ENCODE peak calls at places on chromosome 19, in eight cellular contexts. Y is K562, R is transverse colon, T is heart left ventricle, W is breast epithelium, B is tibial nerve, J is A549, F is lower leg skin. L is an unnamed sample.

GRCh38 chr19:413756-414420 is 4.9 kb upstream of the C2CD4C start:
- DNase-seq in Y (no peak), R (no peak), T (no peak), W (no peak), B (no peak), J (no peak), F (no peak), L (peak)

GRCh38 chr19:15315101-15315500 is 17.2 kb downstream of the BRD4 start:
- DNase-seq in Y (no peak), R (no peak), T (no peak), W (no peak), B (no peak), J (no peak), F (no peak), L (no peak)

GRCh38 chr19:52823676-52824075 is 2.2 kb upstream of the ZNF28 start:
- DNase-seq in Y (no peak), R (no peak), T (no peak), W (no peak), B (no peak), J (no peak), F (no peak), L (no peak)

GRCh38 chr19:46901701-46902401 is 41.1 kb downstream of the ARHGAP35 start:
- DNase-seq in Y (no peak), R (no peak), T (no peak), W (no peak), B (no peak), J (no peak), F (no peak), L (no peak)

GRCh38 chr19:48608798-48609263 is 2.3 kb downstream of the SPACA4 start:
- DNase-seq in Y (peak), R (peak), T (no peak), W (no peak), B (no peak), J (peak), F (no peak), L (no peak)

GRCh38 chr19:38046254-38047047 is 139.4 kb downstream of the SIPA1L3 start:
- DNase-seq in Y (no peak), R (peak), T (no peak), W (no peak), B (no peak), J (no peak), F (no peak), L (no peak)

GRCh38 chr19:31164666-31165265 is 184.5 kb downstream of the TSHZ3 start:
- DNase-seq in Y (no peak), R (no peak), T (no peak), W (no peak), B (no peak), J (no peak), F (peak), L (no peak)

GRCh38 chr19:15812059-15812722 is 3.3 kb downstream of the OR10H1 start:
- DNase-seq in Y (no peak), R (peak), T (no peak), W (no peak), B (peak), J (peak), F (no peak), L (no peak)

GRCh38 chr19:3243851-3244700 is 19.6 kb downstream of the CELF5 start:
- DNase-seq in Y (peak), R (peak), T (no peak), W (no peak), B (no peak), J (peak), F (no peak), L (no peak)

GRCh38 chr19:4910594-4911273 is 1.4 kb downstream of the UHRF1 start:
- DNase-seq in Y (peak), R (peak), T (no peak), W (no peak), B (peak), J (peak), F (no peak), L (no peak)

GRCh38 chr19:39052243-39052746 is 19.9 kb upstream of the FBXO27 start:
- DNase-seq in Y (peak), R (peak), T (no peak), W (no peak), B (peak), J (peak), F (peak), L (peak)

GRCh38 chr19:858868-859843 is at the start of gene CFD:
- DNase-seq in Y (peak), R (peak), T (peak), W (no peak), B (peak), J (no peak), F (peak), L (peak)

GRCh38 chr19:29530549-29531457 is 5.0 kb downstream of the VSTM2B start:
- DNase-seq in Y (no peak), R (no peak), T (peak), W (no peak), B (no peak), J (no peak), F (no peak), L (no peak)

GRCh38 chr19:58227964-58228583 is 640 bp upstream of the ZNF544 start:
- DNase-seq in Y (peak), R (no peak), T (no peak), W (no peak), B (no peak), J (no peak), F (no peak), L (no peak)

GRCh38 chr19:6110360-6110977 is at the start of gene RFX2:
- DNase-seq in Y (peak), R (peak), T (peak), W (peak), B (peak), J (peak), F (peak), L (peak)
- TF ChIP-seq CTCF in Y (no peak), R (no peak), T (no peak), W (no peak), B (no peak), J (no peak), F (no peak), L (no peak)

GRCh38 chr19:55209430-55210119 is at the start of gene PTPRH:
- DNase-seq in Y (peak), R (peak), T (no peak), W (no peak), B (no peak), J (peak), F (no peak), L (peak)
- TF ChIP-seq POLR2A in Y (no peak), R (peak), T (no peak), W (no peak), B (no peak), J (no peak), F (no peak), L (no peak)

DNA sequence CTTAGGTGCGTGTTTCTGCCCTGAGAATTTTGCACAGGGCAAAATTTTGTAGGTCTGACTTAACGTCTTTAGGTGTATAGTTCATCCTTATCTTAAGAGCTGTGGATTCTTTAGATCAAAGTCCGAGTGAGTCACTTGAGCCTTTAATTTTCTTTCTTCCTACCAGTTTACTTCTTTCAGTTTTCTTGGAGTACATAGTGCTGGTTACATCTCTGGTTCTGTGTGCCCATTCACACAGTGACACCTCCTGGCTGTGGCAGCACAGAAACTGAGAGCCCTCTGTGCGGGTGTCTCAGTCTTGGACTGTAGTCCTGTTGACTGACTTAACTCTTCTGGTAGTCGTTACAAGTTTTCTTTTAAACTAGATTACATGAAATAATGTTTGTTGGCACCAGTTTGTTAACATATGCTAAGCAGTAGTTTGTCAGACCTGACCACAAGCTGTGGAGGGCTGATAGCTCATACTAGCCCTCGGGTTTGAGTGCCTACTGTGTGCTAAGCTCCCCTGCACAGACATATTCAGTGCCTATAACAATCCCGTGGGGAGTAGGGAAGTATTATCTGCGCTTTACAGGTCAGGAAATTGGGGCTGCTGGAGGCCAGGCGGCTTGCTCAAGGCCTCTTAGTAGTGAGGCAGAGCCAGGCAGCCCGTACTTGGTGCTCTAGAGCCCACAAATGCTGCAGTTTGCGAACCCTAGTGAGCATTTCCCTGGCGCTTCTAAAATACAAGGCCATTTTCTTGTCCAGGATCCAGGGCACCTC is 1.6 kb downstream of the GATAD2A start:
- DNase-seq in Y (no peak), R (peak), T (peak), W (peak), B (no peak), J (peak), F (no peak), L (peak)
- TF ChIP-seq CTCF in Y (peak), R (peak), T (peak), W (no peak), B (peak), J (peak), F (no peak), L (peak)

DNA sequence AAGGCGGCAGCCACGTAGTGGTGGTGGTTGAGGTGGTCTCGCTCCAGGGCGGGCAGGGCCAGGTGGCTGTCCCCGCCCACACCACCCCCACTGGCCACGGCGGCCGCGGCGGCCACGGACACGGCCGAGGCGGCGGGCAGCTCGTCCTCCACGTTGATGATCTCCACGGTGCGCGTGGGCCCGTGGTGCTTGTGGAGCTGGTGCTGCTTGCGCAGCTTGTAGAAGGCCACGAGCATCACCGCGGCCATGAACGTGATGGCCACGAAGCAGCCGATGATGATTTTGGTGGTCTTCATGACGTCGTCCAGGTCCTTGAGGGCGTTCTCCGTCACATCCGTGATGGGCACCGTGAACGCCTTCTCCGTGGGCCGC is 4.0 kb upstream of the ASPDH start:
- DNase-seq in Y (no peak), R (no peak), T (no peak), W (no peak), B (no peak), J (no peak), F (no peak), L (no peak)
- TF ChIP-seq POLR2A in Y (no peak), R (no peak), T (no peak), W (no peak), B (no peak), J (no peak), F (no peak), L (no peak)

GRCh38 chr19:12821761-12822160 is 12.6 kb downstream of the RTBDN start:
- DNase-seq in Y (no peak), R (no peak), T (no peak), W (no peak), B (no peak), J (no peak), F (no peak), L (no peak)

GRCh38 chr19:12828494-12828893 is 5.9 kb downstream of the RTBDN start:
- DNase-seq in Y (peak), R (peak), T (no peak), W (no peak), B (no peak), J (no peak), F (no peak), L (peak)

DNA sequence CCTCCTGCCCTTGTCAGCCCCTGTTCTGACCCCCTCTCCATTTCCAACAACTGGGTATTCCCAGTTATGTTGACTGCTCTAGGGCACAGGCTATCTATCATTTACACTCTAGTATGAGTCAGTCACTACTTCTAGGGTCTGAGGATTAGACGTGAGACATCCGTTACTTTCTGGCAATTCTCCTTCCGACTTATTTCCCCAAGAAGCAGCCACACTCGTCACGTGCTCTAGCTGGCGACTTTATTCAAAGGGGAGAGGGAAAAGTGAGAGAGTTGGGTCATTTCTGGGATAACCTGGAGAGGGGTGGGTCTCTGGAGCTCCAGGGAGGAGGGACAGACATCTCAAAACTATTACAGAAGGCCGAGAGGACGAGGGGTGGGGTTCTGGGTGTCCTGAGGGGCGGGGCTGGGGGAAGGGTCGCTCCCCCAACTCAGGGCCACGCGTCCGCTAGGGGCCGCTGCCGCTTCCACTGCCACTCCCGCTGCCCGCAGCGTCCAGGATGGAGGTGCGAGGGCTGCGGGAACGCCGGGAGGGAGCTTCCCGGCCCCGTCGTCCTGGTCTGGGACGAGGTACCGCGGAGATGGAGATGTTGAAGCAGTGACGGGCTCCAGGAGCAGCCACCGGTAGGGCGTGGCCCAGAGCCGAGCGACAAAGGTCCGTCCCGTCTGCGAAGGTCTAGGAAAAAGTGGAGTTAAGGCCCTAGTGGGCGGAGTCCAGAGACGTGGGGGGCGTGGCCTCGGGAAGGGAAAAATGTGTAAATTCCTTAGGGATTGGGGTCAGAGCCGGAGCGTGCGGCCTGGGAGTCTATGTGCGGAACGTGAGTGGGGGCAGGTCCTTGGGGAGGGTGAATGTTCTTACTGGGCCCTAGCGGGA is 8.9 kb downstream of the RTBDN start:
- DNase-seq in Y (peak), R (no peak), T (no peak), W (no peak), B (no peak), J (peak), F (no peak), L (no peak)
- TF ChIP-seq CTCF in Y (peak), R (no peak), T (no peak), W (no peak), B (no peak), J (peak), F (no peak), L (peak)

GRCh38 chr19:35120492-35120891 is 4.9 kb downstream of the FXYD3 start:
- DNase-seq in Y (no peak), R (no peak), T (no peak), W (no peak), B (peak), J (peak), F (no peak), L (no peak)

GRCh38 chr19:35122687-35123551 is 7.3 kb downstream of the FXYD3 start:
- DNase-seq in Y (no peak), R (no peak), T (no peak), W (peak), B (no peak), J (no peak), F (no peak), L (no peak)

GRCh38 chr19:35119578-35119977 is 4.0 kb downstream of the FXYD3 start:
- DNase-seq in Y (no peak), R (no peak), T (no peak), W (no peak), B (no peak), J (no peak), F (no peak), L (no peak)

GRCh38 chr19:35119091-35119490 is 3.5 kb downstream of the FXYD3 start:
- DNase-seq in Y (no peak), R (no peak), T (no peak), W (no peak), B (no peak), J (no peak), F (no peak), L (no peak)

GRCh38 chr19:35120898-35121297 is 5.3 kb downstream of the FXYD3 start:
- DNase-seq in Y (no peak), R (peak), T (no peak), W (no peak), B (no peak), J (no peak), F (no peak), L (no peak)
- TF ChIP-seq POLR2A in Y (no peak), R (peak), T (no peak), W (no peak), B (no peak), J (no peak), F (no peak), L (no peak)

GRCh38 chr19:6484831-6485230 is 3.2 kb upstream of the DENND1C start:
- DNase-seq in Y (no peak), R (no peak), T (no peak), W (no peak), B (no peak), J (no peak), F (no peak), L (no peak)
- TF ChIP-seq CTCF in Y (no peak), R (no peak), T (no peak), W (no peak), B (no peak), J (no peak), F (no peak), L (no peak)

L was measured in body of pancreas.